ENCODE peak calls at places on chromosomes 2 and 18, in eight cellular contexts. One of them, this sample, is unnamed.

GRCh38 chr2:9738718-9739496 is 104.4 kb upstream of the TAF1B start:
- DNase-seq in NCI-H1105 treated with DMSO at 0.1 percent for 48 hours: no peak
- DNase-seq in LoVo: no peak
- DNase-seq in HEK293T: no peak
- DNase-seq in CD4-positive, CD25-positive, alpha-beta regulatory T cell: no peak
- DNase-seq in NCI-H1417: no peak
- DNase-seq in non-pigmented ciliary epithelial cell: no peak
- DNase-seq in NCI-H510A: no peak
- DNase-seq in this sample: no peak

GRCh38 chr2:151043484-151043883 is 218.2 kb downstream of the RBM43 start:
- DNase-seq in NCI-H510A: peak
- DNase-seq in non-pigmented ciliary epithelial cell: peak
- DNase-seq in LoVo: peak
- DNase-seq in NCI-H1105 treated with DMSO at 0.1 percent for 48 hours: no peak
- DNase-seq in CD4-positive, CD25-positive, alpha-beta regulatory T cell: no peak
- DNase-seq in HEK293T: peak
- DNase-seq in NCI-H1417: no peak
- DNase-seq in this sample: no peak

GRCh38 chr2:70627499-70627898 is 73.9 kb upstream of the TGFA start:
- DNase-seq in CD4-positive, CD25-positive, alpha-beta regulatory T cell: no peak
- DNase-seq in NCI-H1105 treated with DMSO at 0.1 percent for 48 hours: peak
- DNase-seq in HEK293T: no peak
- DNase-seq in non-pigmented ciliary epithelial cell: no peak
- DNase-seq in LoVo: peak
- DNase-seq in NCI-H510A: peak
- DNase-seq in NCI-H1417: peak
- DNase-seq in this sample: no peak

GRCh38 chr2:124316875-124317605 is 292.0 kb downstream of the CNTNAP5 start:
- DNase-seq in NCI-H1417: no peak
- DNase-seq in LoVo: no peak
- DNase-seq in NCI-H1105 treated with DMSO at 0.1 percent for 48 hours: peak
- DNase-seq in CD4-positive, CD25-positive, alpha-beta regulatory T cell: no peak
- DNase-seq in HEK293T: no peak
- DNase-seq in non-pigmented ciliary epithelial cell: no peak
- DNase-seq in NCI-H510A: no peak
- DNase-seq in this sample: no peak

GRCh38 chr18:62954341-62954740 is 239.0 kb downstream of the PHLPP1 start:
- DNase-seq in NCI-H1417: peak
- DNase-seq in HEK293T: no peak
- DNase-seq in CD4-positive, CD25-positive, alpha-beta regulatory T cell: peak
- DNase-seq in NCI-H510A: peak
- DNase-seq in non-pigmented ciliary epithelial cell: peak
- DNase-seq in NCI-H1105 treated with DMSO at 0.1 percent for 48 hours: no peak
- DNase-seq in LoVo: no peak
- DNase-seq in this sample: no peak

GRCh38 chr2:69166812-69167468 is 154.0 kb downstream of the ANTXR1 start:
- DNase-seq in non-pigmented ciliary epithelial cell: no peak
- DNase-seq in NCI-H510A: no peak
- DNase-seq in CD4-positive, CD25-positive, alpha-beta regulatory T cell: no peak
- DNase-seq in NCI-H1105 treated with DMSO at 0.1 percent for 48 hours: no peak
- DNase-seq in LoVo: no peak
- DNase-seq in NCI-H1417: peak
- DNase-seq in HEK293T: no peak
- DNase-seq in this sample: no peak

GRCh38 chr2:128293426-128293755 is 25.3 kb downstream of the HS6ST1 start:
- DNase-seq in NCI-H510A: no peak
- DNase-seq in NCI-H1417: no peak
- DNase-seq in LoVo: no peak
- DNase-seq in non-pigmented ciliary epithelial cell: no peak
- DNase-seq in HEK293T: no peak
- DNase-seq in NCI-H1105 treated with DMSO at 0.1 percent for 48 hours: no peak
- DNase-seq in CD4-positive, CD25-positive, alpha-beta regulatory T cell: no peak
- DNase-seq in this sample: no peak

GRCh38 chr2:197891897-197892442 is 87.6 kb downstream of the PLCL1 start:
- DNase-seq in NCI-H1105 treated with DMSO at 0.1 percent for 48 hours: no peak
- DNase-seq in CD4-positive, CD25-positive, alpha-beta regulatory T cell: peak
- DNase-seq in HEK293T: no peak
- DNase-seq in NCI-H1417: peak
- DNase-seq in non-pigmented ciliary epithelial cell: no peak
- DNase-seq in LoVo: no peak
- DNase-seq in NCI-H510A: no peak
- DNase-seq in this sample: no peak

GRCh38 chr2:211745295-211746097 is 793.1 kb downstream of the ERBB4 start:
- DNase-seq in HEK293T: peak
- DNase-seq in CD4-positive, CD25-positive, alpha-beta regulatory T cell: no peak
- DNase-seq in LoVo: peak
- DNase-seq in NCI-H510A: peak
- DNase-seq in NCI-H1105 treated with DMSO at 0.1 percent for 48 hours: peak
- DNase-seq in NCI-H1417: peak
- DNase-seq in non-pigmented ciliary epithelial cell: peak
- DNase-seq in this sample: peak

This sample was measured in D341Med.